ENCODE peak calls at places on chromosome 7, in ten cellular contexts. G is tibial nerve, Z is substantia nigra, I is M059J, M is mesendoderm, H is hippocampal formation, O is right cardiac atrium, S is NAMALWA, Q is RPMI7951, K is AG09319. A is an unnamed sample.

GRCh38 chr7:3482147-3482921 is 181.3 kb downstream of the SDK1 start:
- DNase-seq in M (peak), S (peak), Z (no peak), I (peak), O (no peak), H (no peak), G (no peak), K (no peak), Q (peak), A (peak)

GRCh38 chr7:100582041-100582579 is 3.8 kb downstream of the LRCH4 start:
- DNase-seq in M (no peak), S (no peak), Q (no peak), K (no peak), G (no peak), Z (no peak), I (no peak), H (no peak), O (peak), A (no peak)

GRCh38 chr7:77309714-77310220 is 106.4 kb downstream of the GSAP start:
- DNase-seq in S (no peak), G (no peak), O (no peak), M (no peak), K (no peak), Z (no peak), I (peak), Q (no peak), H (no peak), A (no peak)

GRCh38 chr7:152891160-152891621 is 131.6 kb downstream of the ACTR3B start:
- DNase-seq in O (no peak), H (no peak), M (no peak), I (no peak), K (no peak), G (no peak), Z (no peak), S (no peak), Q (no peak), A (no peak)

GRCh38 chr7:123682690-123683089 is 27.0 kb downstream of the LMOD2 start:
- DNase-seq in M (peak), H (peak), O (no peak), S (peak), K (peak), G (peak), I (peak), Z (no peak), Q (peak), A (peak)

GRCh38 chr7:111083423-111083822 is 7.5 kb upstream of the LRRN3 start:
- DNase-seq in H (no peak), G (no peak), Q (peak), K (peak), O (no peak), Z (no peak), M (no peak), I (peak), S (peak), A (peak)

GRCh38 chr7:141362580-141363435 is 188.4 kb upstream of the AGK start:
- DNase-seq in H (no peak), O (no peak), I (peak), S (no peak), Q (peak), M (peak), Z (no peak), G (no peak), K (no peak), A (no peak)

GRCh38 chr7:81190997-81191747 is 272.3 kb upstream of the SEMA3C start:
- DNase-seq in Z (no peak), I (peak), Q (peak), O (no peak), H (no peak), S (no peak), K (no peak), M (no peak), G (no peak), A (peak)

GRCh38 chr7:133434246-133434865 is 181.5 kb downstream of the EXOC4 start:
- DNase-seq in K (peak), Q (peak), Z (no peak), S (peak), I (peak), G (no peak), M (peak), H (peak), O (no peak), A (peak)

GRCh38 chr7:26419198-26419597 is 127.5 kb downstream of the SNX10 start:
- DNase-seq in Q (no peak), S (no peak), K (no peak), M (no peak), Z (no peak), O (no peak), H (no peak), I (no peak), G (no peak), A (no peak)

GRCh38 chr7:45013465-45013967 is 13.5 kb downstream of the CCM2 start:
- DNase-seq in Q (no peak), H (no peak), G (no peak), Z (no peak), M (no peak), K (no peak), O (no peak), S (no peak), I (no peak), A (no peak)

GRCh38 chr7:98687331-98687863 is 70.3 kb downstream of the NPTX2 start:
- DNase-seq in H (no peak), Z (no peak), I (peak), S (peak), G (no peak), M (no peak), O (no peak), Q (no peak), K (no peak), A (no peak)

GRCh38 chr7:46776790-46777189 is 805.1 kb downstream of the TNS3 start:
- DNase-seq in M (peak), S (peak), K (no peak), Z (no peak), H (no peak), I (peak), O (no peak), Q (peak), G (no peak), A (peak)

GRCh38 chr7:142357953-142358520 is 100.2 kb upstream of the PRSS58 start:
- DNase-seq in O (no peak), I (peak), Q (peak), Z (peak), K (peak), H (peak), M (peak), S (peak), G (no peak), A (peak)

GRCh38 chr7:155851892-155852291 is 39.6 kb upstream of the SHH start:
- DNase-seq in Z (no peak), I (no peak), K (no peak), G (no peak), M (no peak), O (no peak), Q (no peak), S (no peak), H (no peak), A (no peak)

GRCh38 chr7:80124870-80125269 is 9.8 kb upstream of the GNAI1 start:
- DNase-seq in I (no peak), H (no peak), G (no peak), M (no peak), Z (no peak), Q (no peak), S (no peak), O (no peak), K (no peak), A (no peak)

GRCh38 chr7:130642383-130642782 is 26.2 kb downstream of the COPG2 start:
- DNase-seq in K (no peak), Q (no peak), Z (no peak), I (no peak), S (no peak), H (no peak), G (no peak), O (no peak), M (no peak), A (no peak)

GRCh38 chr7:100793806-100794660 is 33.3 kb downstream of the EPHB4 start:
- DNase-seq in I (peak), H (no peak), K (no peak), Z (no peak), Q (peak), G (no peak), O (no peak), M (peak), S (no peak), A (no peak)

GRCh38 chr7:78159537-78159936 is 361.0 kb downstream of the PHTF2 start:
- DNase-seq in I (no peak), Z (no peak), G (no peak), Q (no peak), O (no peak), K (no peak), M (no peak), S (no peak), H (no peak), A (no peak)

GRCh38 chr7:4216016-4216415 is 466.1 kb upstream of the FOXK1 start:
- DNase-seq in H (no peak), G (no peak), K (no peak), O (peak), I (peak), S (no peak), Q (peak), M (no peak), Z (no peak), A (no peak)

GRCh38 chr7:51027256-51028127 is 244.8 kb upstream of the GRB10 start:
- DNase-seq in Q (no peak), K (no peak), G (no peak), O (no peak), M (no peak), H (no peak), Z (no peak), I (no peak), S (no peak), A (no peak)

GRCh38 chr7:78090616-78091015 is 292.0 kb downstream of the PHTF2 start:
- DNase-seq in I (peak), G (no peak), K (no peak), Z (no peak), Q (no peak), O (no peak), M (no peak), H (peak), S (peak), A (peak)

GRCh38 chr7:152910545-152911013 is 151.0 kb downstream of the ACTR3B start:
- DNase-seq in M (peak), Z (no peak), S (no peak), K (no peak), G (no peak), O (no peak), I (no peak), Q (no peak), H (no peak), A (no peak)

GRCh38 chr7:135335628-135336139 is 102.0 kb downstream of the STRA8 start:
- DNase-seq in I (peak), S (peak), K (no peak), G (peak), Q (peak), Z (no peak), O (no peak), M (peak), H (no peak), A (peak)

GRCh38 chr7:34156336-34156735 is 251.0 kb downstream of the BMPER start:
- DNase-seq in I (no peak), K (no peak), S (no peak), Z (no peak), G (no peak), O (no peak), M (no peak), H (no peak), Q (peak), A (no peak)

GRCh38 chr7:101945034-101945758 is 127.8 kb downstream of the CUX1 start:
- DNase-seq in Q (no peak), K (no peak), Z (no peak), H (no peak), M (no peak), S (no peak), I (no peak), G (no peak), O (no peak), A (no peak)

GRCh38 chr7:82275342-82275741 is 168.2 kb downstream of the CACNA2D1 start:
- DNase-seq in O (no peak), K (no peak), I (no peak), G (no peak), M (no peak), H (no peak), S (no peak), Q (no peak), Z (no peak), A (no peak)

GRCh38 chr7:31603076-31603475 is 83.9 kb upstream of the PPP1R17 start:
- DNase-seq in H (peak), S (no peak), M (peak), Q (peak), K (no peak), I (peak), G (no peak), O (no peak), Z (no peak), A (no peak)

GRCh38 chr7:117324940-117325339 is 2.1 kb upstream of the WNT2 start:
- DNase-seq in S (no peak), Q (no peak), G (no peak), I (no peak), K (no peak), Z (no peak), O (no peak), H (no peak), M (peak), A (no peak)

GRCh38 chr7:1959305-1959704 is 273.4 kb downstream of the MAD1L1 start:
- DNase-seq in Z (no peak), G (no peak), K (no peak), S (no peak), Q (no peak), H (no peak), M (no peak), O (no peak), I (no peak), A (no peak)

GRCh38 chr7:73615886-73616285 is 8.4 kb downstream of the MLXIPL start:
- DNase-seq in G (no peak), H (no peak), Q (no peak), I (peak), Z (no peak), S (no peak), M (peak), O (no peak), K (no peak), A (no peak)

GRCh38 chr7:18408868-18409267 is 86.7 kb upstream of the HDAC9 start:
- DNase-seq in I (no peak), O (no peak), M (no peak), Z (no peak), G (no peak), H (no peak), K (no peak), S (no peak), Q (no peak), A (no peak)

GRCh38 chr7:12322287-12322902 is 81.3 kb downstream of the VWDE start:
- DNase-seq in H (peak), M (peak), Z (no peak), I (peak), S (peak), Q (no peak), G (no peak), O (no peak), K (no peak), A (peak)

GRCh38 chr7:65448824-65449504 is 75.3 kb downstream of the ZNF92 start:
- DNase-seq in O (no peak), S (no peak), H (no peak), Q (peak), I (peak), G (no peak), M (no peak), Z (no peak), K (peak), A (peak)

GRCh38 chr7:5677538-5678294 is 103.7 kb downstream of the RNF216 start:
- DNase-seq in I (peak), Z (peak), Q (peak), G (peak), S (peak), K (no peak), H (peak), O (peak), M (peak), A (peak)

GRCh38 chr7:18407385-18407784 is 88.2 kb upstream of the HDAC9 start:
- DNase-seq in G (no peak), Q (no peak), K (no peak), M (no peak), I (no peak), O (no peak), Z (no peak), H (no peak), S (no peak), A (no peak)

A was measured in DMS53.